ENCODE peak calls at places on chromosomes 12 and 14, in six cellular contexts. P, C, X, D, K and A are unnamed samples.

GRCh38 chr12:82383930-82384513 is 25.7 kb downstream of the METTL25 start:
- DNase-seq in P (no peak), C (peak), X (no peak), D (peak), K (no peak), A (no peak)

GRCh38 chr14:20904393-20905029 is 13.3 kb downstream of the RNASE3 start:
- DNase-seq in P (no peak), C (no peak), X (no peak), D (no peak), K (no peak), A (no peak)

GRCh38 chr12:107684990-107685359 is 624 bp upstream of the PWP1 start:
- DNase-seq in P (no peak), C (peak), X (no peak), D (peak), K (no peak), A (no peak)

GRCh38 chr12:121038861-121039654 is at the start of gene OASL:
- DNase-seq in P (peak), C (peak), X (no peak), D (no peak), K (no peak), A (no peak)

GRCh38 chr12:109581856-109582255 is 8.3 kb downstream of the MVK start:
- DNase-seq in P (no peak), C (peak), X (no peak), D (peak), K (no peak), A (peak)

GRCh38 chr12:119115296-119115905 is 63.3 kb upstream of the HSPB8 start:
- DNase-seq in P (no peak), C (peak), X (no peak), D (peak), K (peak), A (no peak)

GRCh38 chr12:89984846-89985245 is 276.2 kb upstream of the ATP2B1 start:
- DNase-seq in P (no peak), C (no peak), X (no peak), D (no peak), K (no peak), A (peak)

GRCh38 chr12:81080431-81080983 is 2.6 kb downstream of the ACSS3 start:
- DNase-seq in P (no peak), C (peak), X (no peak), D (no peak), K (no peak), A (no peak)

GRCh38 chr14:95464103-95464502 is 52.3 kb downstream of the SYNE3 start:
- DNase-seq in P (no peak), C (no peak), X (no peak), D (no peak), K (no peak), A (no peak)

GRCh38 chr14:23182372-23183014 is 967 bp downstream of the SLC7A8 start:
- DNase-seq in P (peak), C (no peak), X (peak), D (no peak), K (no peak), A (no peak)

GRCh38 chr14:69553221-69553620 is 21.4 kb downstream of the CCDC177 start:
- DNase-seq in P (no peak), C (peak), X (no peak), D (peak), K (no peak), A (no peak)

GRCh38 chr14:104334812-104335161 is 196.4 kb downstream of the KIF26A start:
- DNase-seq in P (no peak), C (no peak), X (no peak), D (no peak), K (no peak), A (no peak)

GRCh38 chr14:23175823-23176222 is 7.6 kb downstream of the SLC7A8 start:
- DNase-seq in P (no peak), C (peak), X (no peak), D (no peak), K (no peak), A (no peak)

GRCh38 chr14:59905193-59905592 is 14.8 kb upstream of the LRRC9 start:
- DNase-seq in P (no peak), C (no peak), X (no peak), D (peak), K (no peak), A (no peak)

GRCh38 chr14:23544511-23545447 is 6.8 kb downstream of the ZFHX2 start:
- DNase-seq in P (peak), C (peak), X (no peak), D (no peak), K (no peak), A (peak)